ENCODE peak calls at places on chromosome 20, in six cellular contexts. One of them, this sample, is unnamed.
A peak's percentile ranks its signal among the peaks of the same experiment; 100 is the strongest.

GRCh38 chr20:52003976-52004375 is 187.6 kb downstream of the ZFP64 start:
- DNase-seq in foreskin fibroblast: no peak
- DNase-seq in tibial artery: no peak
- DNase-seq in breast epithelium: no peak
- DNase-seq in upper lobe of right lung: no peak
- DNase-seq in Calu3: no peak
- DNase-seq in this sample: no peak

GRCh38 chr20:59518881-59519706 is 85.2 kb upstream of the PHACTR3 start:
- DNase-seq in foreskin fibroblast: peak; percentile 13
- DNase-seq in tibial artery: no peak
- DNase-seq in breast epithelium: no peak
- DNase-seq in upper lobe of right lung: no peak
- DNase-seq in Calu3: peak; percentile 67
- DNase-seq in this sample: no peak

GRCh38 chr20:60921021-60921622 is 330.9 kb upstream of the CDH4 start:
- DNase-seq in foreskin fibroblast: no peak
- DNase-seq in tibial artery: no peak
- DNase-seq in breast epithelium: no peak
- DNase-seq in upper lobe of right lung: peak; percentile 72
- DNase-seq in Calu3: no peak
- DNase-seq in this sample: no peak

GRCh38 chr20:1953616-1954015 is 40.2 kb downstream of the PDYN start:
- DNase-seq in foreskin fibroblast: no peak
- DNase-seq in tibial artery: no peak
- DNase-seq in breast epithelium: no peak
- DNase-seq in upper lobe of right lung: no peak
- DNase-seq in Calu3: no peak
- DNase-seq in this sample: no peak

GRCh38 chr20:57785720-57786119 is 75.9 kb upstream of the PMEPA1 start:
- DNase-seq in foreskin fibroblast: no peak
- DNase-seq in tibial artery: no peak
- DNase-seq in breast epithelium: no peak
- DNase-seq in upper lobe of right lung: no peak
- DNase-seq in Calu3: no peak
- DNase-seq in this sample: no peak

GRCh38 chr20:49784291-49784690 is 28.3 kb upstream of the SLC9A8 start:
- DNase-seq in foreskin fibroblast: no peak
- DNase-seq in tibial artery: no peak
- DNase-seq in breast epithelium: no peak
- DNase-seq in upper lobe of right lung: no peak
- DNase-seq in Calu3: no peak
- DNase-seq in this sample: no peak

GRCh38 chr20:32241807-32242206 is 34.1 kb downstream of the POFUT1 start:
- DNase-seq in foreskin fibroblast: no peak
- DNase-seq in tibial artery: no peak
- DNase-seq in breast epithelium: no peak
- DNase-seq in upper lobe of right lung: no peak
- DNase-seq in Calu3: no peak
- DNase-seq in this sample: no peak

GRCh38 chr20:24533449-24533848 is 64.0 kb downstream of the SYNDIG1 start:
- DNase-seq in foreskin fibroblast: no peak
- DNase-seq in tibial artery: no peak
- DNase-seq in breast epithelium: no peak
- DNase-seq in upper lobe of right lung: no peak
- DNase-seq in Calu3: no peak
- DNase-seq in this sample: no peak

GRCh38 chr20:3470627-3471396 is at the start of gene ATRN:
- DNase-seq in foreskin fibroblast: peak; percentile 95
- DNase-seq in tibial artery: peak; percentile 92
- DNase-seq in breast epithelium: peak; percentile 83
- DNase-seq in upper lobe of right lung: peak; percentile 97
- DNase-seq in Calu3: peak; percentile 90
- DNase-seq in this sample: no peak

GRCh38 chr20:50292324-50293243 is 102.0 kb downstream of the CEBPB start:
- DNase-seq in foreskin fibroblast: peak; percentile 97
- DNase-seq in tibial artery: peak; percentile 99
- DNase-seq in breast epithelium: peak; percentile 89
- DNase-seq in upper lobe of right lung: peak; percentile 94
- DNase-seq in Calu3: peak; percentile 85
- DNase-seq in this sample: peak; percentile 66

GRCh38 chr20:44407402-44408184 is 52.1 kb downstream of the HNF4A start:
- DNase-seq in foreskin fibroblast: no peak
- DNase-seq in tibial artery: no peak
- DNase-seq in breast epithelium: no peak
- DNase-seq in upper lobe of right lung: no peak
- DNase-seq in Calu3: peak; percentile 93
- DNase-seq in this sample: no peak

GRCh38 chr20:23399568-23400241 is 21.6 kb downstream of the NAPB start:
- DNase-seq in foreskin fibroblast: peak; percentile 24
- DNase-seq in tibial artery: no peak
- DNase-seq in breast epithelium: no peak
- DNase-seq in upper lobe of right lung: no peak
- DNase-seq in Calu3: no peak
- DNase-seq in this sample: no peak
- TF ChIP-seq CTCF in foreskin fibroblast: no peak
- TF ChIP-seq CTCF in tibial artery: no peak
- TF ChIP-seq CTCF in breast epithelium: no peak
- TF ChIP-seq CTCF in upper lobe of right lung: peak; percentile 29
- TF ChIP-seq CTCF in Calu3: no peak
- TF ChIP-seq CTCF in this sample: no peak

GRCh38 chr20:40706977-40707582 is 18.0 kb upstream of the MAFB start:
- DNase-seq in foreskin fibroblast: no peak
- DNase-seq in tibial artery: no peak
- DNase-seq in breast epithelium: no peak
- DNase-seq in upper lobe of right lung: no peak
- DNase-seq in Calu3: peak; percentile 66
- DNase-seq in this sample: no peak
- TF ChIP-seq CTCF in foreskin fibroblast: no peak
- TF ChIP-seq CTCF in tibial artery: no peak
- TF ChIP-seq CTCF in breast epithelium: no peak
- TF ChIP-seq CTCF in upper lobe of right lung: peak; percentile 28
- TF ChIP-seq CTCF in Calu3: peak; percentile 36
- TF ChIP-seq CTCF in this sample: peak; percentile 39

GRCh38 chr20:5809495-5809894 is 59.3 kb downstream of the SHLD1 start:
- DNase-seq in foreskin fibroblast: no peak
- DNase-seq in tibial artery: no peak
- DNase-seq in breast epithelium: no peak
- DNase-seq in upper lobe of right lung: no peak
- DNase-seq in Calu3: no peak
- DNase-seq in this sample: no peak
- TF ChIP-seq CTCF in foreskin fibroblast: no peak
- TF ChIP-seq CTCF in tibial artery: no peak
- TF ChIP-seq CTCF in breast epithelium: no peak
- TF ChIP-seq CTCF in upper lobe of right lung: no peak
- TF ChIP-seq CTCF in Calu3: no peak
- TF ChIP-seq CTCF in this sample: no peak

GRCh38 chr20:48197034-48197433 is 411.8 kb upstream of the SULF2 start:
- DNase-seq in foreskin fibroblast: no peak
- DNase-seq in tibial artery: no peak
- DNase-seq in breast epithelium: no peak
- DNase-seq in upper lobe of right lung: no peak
- DNase-seq in Calu3: no peak
- DNase-seq in this sample: no peak
- TF ChIP-seq CTCF in foreskin fibroblast: no peak
- TF ChIP-seq CTCF in tibial artery: no peak
- TF ChIP-seq CTCF in breast epithelium: no peak
- TF ChIP-seq CTCF in upper lobe of right lung: no peak
- TF ChIP-seq CTCF in Calu3: no peak
- TF ChIP-seq CTCF in this sample: no peak

GRCh38 chr20:37527638-37528441 is at the start of gene BLCAP:
- DNase-seq in foreskin fibroblast: peak; percentile 75
- DNase-seq in tibial artery: peak; percentile 93
- DNase-seq in breast epithelium: peak; percentile 87
- DNase-seq in upper lobe of right lung: peak; percentile 95
- DNase-seq in Calu3: peak; percentile 92
- DNase-seq in this sample: no peak
- TF ChIP-seq CTCF in foreskin fibroblast: no peak
- TF ChIP-seq CTCF in tibial artery: no peak
- TF ChIP-seq CTCF in breast epithelium: no peak
- TF ChIP-seq CTCF in upper lobe of right lung: no peak
- TF ChIP-seq CTCF in Calu3: no peak
- TF ChIP-seq CTCF in this sample: no peak